ENCODE peak calls at places on chromosomes 5 and 9, in six cellular contexts. K is transverse colon, X is uterus, J is fibroblast of lung, L is PC-3, Y is A673. D is an unnamed sample. For H3K4me1, the result is how much of the 10 kb centered on the place peaks cover.

GRCh38 chr9:110891760-110892159 is 146.5 kb downstream of the LPAR1 start:
- DNase-seq in K (no peak), X (no peak), J (peak), L (peak), Y (peak), D (no peak)

GRCh38 chr5:1504244-1504595 is 19.5 kb downstream of the LPCAT1 start:
- DNase-seq in K (no peak), X (no peak), J (no peak), L (no peak), Y (no peak), D (no peak)

GRCh38 chr9:131475956-131476776 is 26.6 kb upstream of the POMT1 start:
- DNase-seq in K (no peak), X (no peak), J (no peak), L (no peak), Y (no peak), D (no peak)

GRCh38 chr9:72954431-72955420 is 1.9 kb upstream of the ALDH1A1 start:
- DNase-seq in K (peak), X (peak), J (peak), L (no peak), Y (no peak), D (no peak)

GRCh38 chr5:126274819-126275218 is 148.4 kb upstream of the GRAMD2B start:
- DNase-seq in K (no peak), X (no peak), J (no peak), L (no peak), Y (no peak), D (no peak)

GRCh38 chr9:38255599-38255998 is 136.9 kb upstream of the ALDH1B1 start:
- DNase-seq in K (no peak), X (no peak), J (no peak), L (no peak), Y (no peak), D (no peak)

GRCh38 chr5:135388860-135389435 is 10.1 kb downstream of the MACROH2A1 start:
- DNase-seq in K (no peak), X (no peak), J (no peak), L (no peak), Y (no peak), D (no peak)

GRCh38 chr9:135268981-135269380 is 181.5 kb downstream of the OLFM1 start:
- DNase-seq in K (no peak), X (no peak), J (no peak), L (no peak), Y (no peak), D (no peak)

GRCh38 chr5:332843-333242 is 11.3 kb downstream of the AHRR start:
- DNase-seq in K (no peak), X (no peak), J (no peak), L (no peak), Y (no peak), D (no peak)

GRCh38 chr5:175739973-175740372 is 82.1 kb downstream of the HRH2 start:
- DNase-seq in K (no peak), X (no peak), J (no peak), L (no peak), Y (no peak), D (no peak)

GRCh38 chr9:38309324-38310195 is 82.9 kb upstream of the ALDH1B1 start:
- DNase-seq in K (no peak), X (no peak), J (no peak), L (no peak), Y (peak), D (no peak)

GRCh38 chr9:126980231-126980630 is 65.6 kb downstream of the RALGPS1 start:
- DNase-seq in K (no peak), X (no peak), J (no peak), L (no peak), Y (peak), D (no peak)

GRCh38 chr5:94072116-94072515 is 330.7 kb upstream of the POU5F2 start:
- DNase-seq in K (no peak), X (no peak), J (peak), L (no peak), Y (no peak), D (no peak)

GRCh38 chr5:65382582-65382981 is 99.1 kb downstream of the ADAMTS6 start:
- DNase-seq in K (no peak), X (no peak), J (no peak), L (peak), Y (no peak), D (no peak)

GRCh38 chr9:136437430-136437829 is 2.2 kb downstream of the INPP5E start:
- DNase-seq in K (no peak), X (no peak), J (peak), L (peak), Y (no peak), D (no peak)

GRCh38 chr5:143576721-143577484 is 173.4 kb upstream of the NR3C1 start:
- DNase-seq in K (no peak), X (no peak), J (peak), L (peak), Y (peak), D (no peak)

GRCh38 chr9:86946712-86947145 is 577 bp downstream of the GAS1 start:
- DNase-seq in K (peak), X (peak), J (peak), L (no peak), Y (peak), D (no peak)

GRCh38 chr5:26847041-26847736 is 191.2 kb downstream of the CDH9 start:
- DNase-seq in K (no peak), X (no peak), J (no peak), L (no peak), Y (no peak), D (peak)

GRCh38 chr9:79165006-79165405 is 406.8 kb upstream of the TLE4 start:
- DNase-seq in K (no peak), X (no peak), J (peak), L (peak), Y (no peak), D (no peak)

GRCh38 chr5:163408311-163408923 is 29.0 kb upstream of the CCNG1 start:
- DNase-seq in K (peak), X (peak), J (peak), L (peak), Y (peak), D (peak)

GRCh38 chr9:70382709-70383605 is 31.5 kb downstream of the KLF9 start:
- DNase-seq in K (no peak), X (no peak), J (no peak), L (no peak), Y (no peak), D (no peak)

GRCh38 chr5:59917121-59917520 is 23.6 kb upstream of the PDE4D start:
- DNase-seq in K (no peak), X (no peak), J (no peak), L (no peak), Y (no peak), D (no peak)

GRCh38 chr5:115602585-115603125 is 376 bp upstream of the TICAM2 start:
- DNase-seq in K (no peak), X (no peak), J (no peak), L (peak), Y (peak), D (no peak)

GRCh38 chr5:115600771-115601170 is 1.5 kb downstream of the TICAM2 start:
- DNase-seq in K (no peak), X (no peak), J (peak), L (peak), Y (no peak), D (no peak)

GRCh38 chr5:115601709-115602584 is at the start of gene TICAM2:
- DNase-seq in K (peak), X (peak), J (peak), L (peak), Y (peak), D (no peak)

GRCh38 chr5:115599502-115599901 is 2.8 kb downstream of the TICAM2 start:
- DNase-seq in K (no peak), X (no peak), J (peak), L (no peak), Y (peak), D (no peak)

GRCh38 chr5:115599924-115600323 is 2.4 kb downstream of the TICAM2 start:
- DNase-seq in K (no peak), X (no peak), J (no peak), L (no peak), Y (no peak), D (no peak)
- H3K27ac ChIP-seq in K (no peak), X (peak), J (no peak), L (no peak), Y (no peak), D (no peak)

GRCh38 chr9:33374634-33375237 is 27.6 kb downstream of the AQP7 start:
- DNase-seq in K (peak), X (peak), J (peak), L (peak), Y (peak), D (peak)
- TF ChIP-seq CTCF in K (peak), X (peak), J (peak), L (peak), Y (peak), D (no peak)

DNA sequence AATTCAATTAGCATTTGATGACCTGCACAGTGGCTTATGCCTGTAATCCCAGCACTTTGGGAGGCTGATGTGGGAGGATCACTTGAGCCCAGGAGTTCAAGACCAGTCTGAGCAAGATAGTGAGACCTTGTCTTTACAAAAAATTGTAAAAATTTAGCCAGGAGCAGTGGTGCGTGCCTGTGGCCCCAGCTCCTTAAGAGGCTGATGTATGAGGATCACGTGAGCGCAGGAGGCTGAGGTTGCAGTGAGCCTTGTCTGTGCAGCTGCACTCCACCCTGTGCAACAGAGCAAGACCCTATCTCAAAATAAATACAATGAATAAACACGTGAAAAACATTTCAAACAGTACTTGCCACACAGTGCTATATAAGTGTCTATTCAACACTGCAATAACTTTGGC is 4.2 kb downstream of the ABCA1 start:
- DNase-seq in K (no peak), X (no peak), J (no peak), L (no peak), Y (no peak), D (no peak)
- H3K4me1 ChIP-seq in K (under half), X (under half), J (under half), L (under half), Y (under half), D (under half)

GRCh38 chr5:96721351-96721970 is 59.3 kb downstream of the CAST start:
- DNase-seq in K (no peak), X (no peak), J (peak), L (no peak), Y (no peak), D (no peak)
- H3K27ac ChIP-seq in K (no peak), X (no peak), J (peak), L (no peak), Y (no peak), D (no peak)

DNA sequence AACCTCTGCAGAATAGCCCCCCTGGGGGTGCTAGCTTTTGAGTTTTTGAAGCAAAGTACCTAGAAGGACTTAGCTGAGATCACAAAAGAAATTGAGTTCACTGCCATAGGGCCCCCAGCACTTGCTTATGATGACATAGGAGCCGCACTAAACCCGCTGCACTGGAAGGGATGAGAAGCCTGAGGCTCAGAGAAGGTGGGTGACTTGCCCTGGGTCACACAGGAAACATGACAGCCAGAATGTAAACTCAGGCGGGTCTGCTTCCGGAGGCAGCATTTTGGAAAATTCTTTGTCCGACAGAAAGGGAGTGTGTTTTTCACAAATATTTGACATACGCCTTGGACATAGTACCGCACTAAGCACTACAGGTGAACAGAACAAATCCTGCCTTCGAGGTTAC is 8.4 kb upstream of the TOR1B start:
- DNase-seq in K (no peak), X (no peak), J (no peak), L (no peak), Y (no peak), D (no peak)
- TF ChIP-seq CTCF in K (no peak), X (no peak), J (no peak), L (no peak), Y (no peak), D (no peak)

GRCh38 chr5:168648016-168648415 is 68.8 kb upstream of the PANK3 start:
- DNase-seq in K (no peak), X (no peak), J (no peak), L (no peak), Y (no peak), D (no peak)
- H3K4me1 ChIP-seq in K (under half), X (under half), J (under half), L (under half), Y (under half), D (under half)

DNA sequence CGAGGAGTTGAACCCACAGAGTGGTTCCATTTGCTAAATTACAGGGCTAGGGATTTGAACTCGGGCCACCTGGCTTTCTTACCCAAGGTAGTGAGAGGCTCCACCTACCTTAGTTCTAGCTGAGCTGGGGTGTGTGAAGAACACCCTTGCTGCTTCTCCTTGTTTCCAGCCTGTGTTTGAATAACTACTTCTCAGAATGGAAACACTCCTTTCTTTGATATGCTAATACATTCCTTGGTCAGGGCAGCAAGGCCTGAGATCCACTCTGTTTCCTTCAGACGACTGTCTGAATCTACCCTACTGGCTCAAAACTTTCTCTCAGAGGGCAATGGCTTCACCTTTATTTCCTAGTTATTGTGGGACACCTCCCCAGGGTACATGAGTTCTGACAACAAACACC is 4.2 kb upstream of the ATP6V1G1 start:
- DNase-seq in K (no peak), X (no peak), J (no peak), L (no peak), Y (no peak), D (no peak)
- H3K27ac ChIP-seq in K (no peak), X (no peak), J (no peak), L (no peak), Y (no peak), D (no peak)

D was measured in Panc1.